ENCODE peak calls at places on chromosomes 6 and 20, in ten cellular contexts. P, S, B, W, V, K, C, U, E and Q are unnamed samples. For H3K4me1, the result is how much of the 10 kb centered on the place peaks cover.

GRCh38 chr6:35419961-35420360 is 32.2 kb upstream of the FANCE start:
- DNase-seq in P (no peak), S (no peak), B (no peak), W (no peak), V (no peak), K (no peak), C (no peak), U (no peak), E (no peak), Q (no peak)

GRCh38 chr6:21898107-21898796 is 304.7 kb downstream of the SOX4 start:
- DNase-seq in P (no peak), S (peak), B (no peak), W (no peak), V (no peak), K (no peak), C (no peak), U (no peak), E (no peak), Q (no peak)

GRCh38 chr20:48298851-48299484 is 513.7 kb upstream of the SULF2 start:
- DNase-seq in P (peak), S (peak), B (peak), W (peak), V (no peak), K (no peak), C (peak), U (no peak), E (no peak), Q (no peak)

GRCh38 chr6:56804996-56805395 is 149.9 kb upstream of the BEND6 start:
- DNase-seq in P (peak), S (peak), B (peak), W (no peak), V (no peak), K (no peak), C (no peak), U (no peak), E (no peak), Q (no peak)

GRCh38 chr6:144415014-144415413 is 129.9 kb downstream of the UTRN start:
- DNase-seq in P (peak), S (peak), B (peak), W (no peak), V (no peak), K (no peak), C (no peak), U (no peak), E (no peak), Q (no peak)

GRCh38 chr6:156231353-156231752 is 545.8 kb upstream of the ARID1B start:
- DNase-seq in P (no peak), S (no peak), B (no peak), W (no peak), V (no peak), K (no peak), C (no peak), U (no peak), E (no peak), Q (no peak)

GRCh38 chr6:22631101-22631500 is 61.7 kb downstream of the HDGFL1 start:
- DNase-seq in P (no peak), S (peak), B (no peak), W (no peak), V (no peak), K (no peak), C (no peak), U (no peak), E (no peak), Q (no peak)

GRCh38 chr6:135180458-135181332 is at the start of gene MYB:
- DNase-seq in P (peak), S (peak), B (peak), W (no peak), V (no peak), K (peak), C (no peak), U (peak), E (peak), Q (peak)

GRCh38 chr6:9257215-9257614 is 821.9 kb upstream of the SLC35B3 start:
- DNase-seq in P (no peak), S (no peak), B (no peak), W (no peak), V (no peak), K (no peak), C (no peak), U (no peak), E (no peak), Q (no peak)

GRCh38 chr20:40513010-40513409 is 176.0 kb downstream of the MAFB start:
- DNase-seq in P (no peak), S (peak), B (peak), W (no peak), V (no peak), K (no peak), C (no peak), U (no peak), E (no peak), Q (no peak)

GRCh38 chr20:21214431-21214830 is 88.5 kb downstream of the KIZ start:
- DNase-seq in P (no peak), S (peak), B (no peak), W (no peak), V (no peak), K (no peak), C (no peak), U (no peak), E (no peak), Q (no peak)

GRCh38 chr6:4397307-4397706 is 261.9 kb upstream of the ECI2 start:
- DNase-seq in P (no peak), S (no peak), B (no peak), W (no peak), V (no peak), K (no peak), C (peak), U (no peak), E (peak), Q (no peak)

GRCh38 chr6:27604986-27605385 is 132.1 kb upstream of the ZNF184 start:
- DNase-seq in P (peak), S (peak), B (peak), W (no peak), V (no peak), K (no peak), C (no peak), U (no peak), E (no peak), Q (no peak)

GRCh38 chr6:4460595-4461475 is 315.4 kb upstream of the CDYL start:
- DNase-seq in P (no peak), S (peak), B (peak), W (no peak), V (peak), K (no peak), C (peak), U (no peak), E (peak), Q (no peak)

DNA sequence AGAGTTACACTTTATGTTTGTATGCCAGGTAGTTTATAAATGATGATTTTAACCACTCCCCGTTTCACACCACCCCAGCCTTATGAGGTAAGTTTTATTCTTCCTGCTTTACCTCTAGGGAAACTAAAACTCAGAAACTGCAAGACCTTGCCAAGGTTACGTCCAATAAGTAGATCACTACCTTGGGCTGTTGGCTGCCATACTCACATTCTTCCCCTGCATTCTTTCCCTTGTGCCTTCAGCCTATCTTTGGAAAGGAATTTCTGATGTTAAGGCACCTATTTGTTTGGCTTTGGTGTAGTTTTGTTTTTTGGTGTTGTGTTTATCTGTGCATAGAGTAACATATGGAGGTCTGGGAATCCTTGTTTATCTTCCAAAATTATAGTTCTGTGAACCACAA is 122.1 kb downstream of the UST start:
- DNase-seq in P (no peak), S (peak), B (no peak), W (no peak), V (no peak), K (no peak), C (no peak), U (no peak), E (no peak), Q (no peak)
- H3K4me1 ChIP-seq in P (under half), S (under half), B (under half), W (under half), V (under half), K (under half), C (under half), U (under half), E (under half), Q (under half)

GRCh38 chr20:3889489-3890409 is 562 bp downstream of the PANK2 start:
- DNase-seq in P (peak), S (no peak), B (peak), W (peak), V (peak), K (peak), C (no peak), U (peak), E (peak), Q (peak)

GRCh38 chr20:3890999-3891929 is 2.1 kb downstream of the PANK2 start:
- DNase-seq in P (no peak), S (no peak), B (peak), W (no peak), V (no peak), K (no peak), C (no peak), U (no peak), E (no peak), Q (no peak)

GRCh38 chr20:3888622-3889488 is at the start of gene PANK2:
- DNase-seq in P (peak), S (peak), B (peak), W (peak), V (peak), K (peak), C (peak), U (peak), E (peak), Q (peak)

GRCh38 chr20:3887870-3888614 is 1.1 kb upstream of the PANK2 start:
- DNase-seq in P (peak), S (peak), B (peak), W (no peak), V (no peak), K (no peak), C (no peak), U (no peak), E (no peak), Q (no peak)

DNA sequence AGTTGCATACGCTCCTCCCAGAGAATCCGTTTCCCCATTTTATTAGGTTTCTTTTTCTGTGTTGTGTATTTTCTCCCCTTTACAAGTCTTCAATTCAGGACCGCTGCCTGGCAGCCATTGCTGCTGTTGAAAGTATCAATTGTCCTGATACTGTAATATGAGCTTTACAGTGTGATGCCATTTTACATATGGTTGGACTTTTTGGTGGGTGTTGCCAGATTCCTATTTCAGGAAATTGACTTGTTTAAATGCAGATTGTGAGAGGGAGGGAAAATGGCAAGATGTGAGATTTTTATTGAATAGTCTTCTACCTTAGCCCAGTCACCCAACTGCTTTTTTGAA is 1.2 kb downstream of the PANK2 start:
- DNase-seq in P (no peak), S (peak), B (peak), W (no peak), V (no peak), K (no peak), C (no peak), U (no peak), E (no peak), Q (no peak)
- H3K4me3 ChIP-seq in P (peak), S (peak), B (peak), W (peak), V (peak), K (peak), C (peak), U (peak), E (peak), Q (peak)

GRCh38 chr6:24903681-24904080 is 32.1 kb downstream of the RIPOR2 start:
- DNase-seq in P (no peak), S (no peak), B (no peak), W (no peak), V (no peak), K (no peak), C (no peak), U (no peak), E (no peak), Q (no peak)
- H3K27ac ChIP-seq in P (no peak), S (no peak), B (no peak), W (no peak), V (no peak), K (no peak), C (no peak), U (no peak), E (peak), Q (peak)

GRCh38 chr6:39209360-39209811 is 19.9 kb downstream of the KCNK5 start:
- DNase-seq in P (peak), S (no peak), B (no peak), W (no peak), V (no peak), K (no peak), C (no peak), U (no peak), E (no peak), Q (no peak)
- H3K4me1 ChIP-seq in P (half or more), S (under half), B (under half), W (under half), V (under half), K (under half), C (under half), U (under half), E (under half), Q (under half)

GRCh38 chr6:150301871-150302800 is 66.7 kb upstream of the IYD start:
- DNase-seq in P (peak), S (peak), B (peak), W (peak), V (no peak), K (no peak), C (no peak), U (no peak), E (no peak), Q (peak)
- H3K4me3 ChIP-seq in P (no peak), S (no peak), B (no peak), W (no peak), V (no peak), K (no peak), C (no peak), U (no peak), E (peak), Q (no peak)

GRCh38 chr6:136510299-136510698 is 39.9 kb downstream of the MAP7 start:
- DNase-seq in P (no peak), S (no peak), B (no peak), W (no peak), V (no peak), K (no peak), C (no peak), U (no peak), E (no peak), Q (no peak)
- H3K27ac ChIP-seq in P (peak), S (no peak), B (no peak), W (no peak), V (no peak), K (no peak), C (no peak), U (no peak), E (no peak), Q (no peak)